ENCODE peak calls at places on chromosomes 2 and 18, in five cellular contexts. S is amniotic stem cell; I is activated T-helper 1 cell treated with anti-CD3 and anti-CD28 coated beads, Interleukin-12 subunit alpha, Interleukin-12 subunit beta, Interleukin-2, Interleukin-4 antibody, amounts not matched to agents 30 ng/mL and 10 ng/mL and 1 ng/mL, durations not matched to agents 14 hours and 24 hours and 36 hours; C is nephron progenitor cell; Q is NCI-H2081. A is an unnamed sample.

GRCh38 chr2:71226965-71227560 is at the start of gene PAIP2B:
- DNase-seq in S (peak), Q (peak), C (peak), I (peak), A (peak)

GRCh38 chr2:47038656-47039501 is 116.2 kb downstream of the STPG4 start:
- DNase-seq in I (peak), C (no peak), Q (no peak), S (no peak), A (no peak)

GRCh38 chr2:219331560-219332213 is 857 bp downstream of the RESP18 start:
- DNase-seq in C (peak), I (peak), S (no peak), Q (no peak), A (no peak)

GRCh38 chr2:179233626-179234430 is 30.8 kb downstream of the SESTD1 start:
- DNase-seq in I (no peak), C (no peak), S (no peak), Q (no peak), A (no peak)

GRCh38 chr18:21441670-21442069 is 158.8 kb downstream of the ESCO1 start:
- DNase-seq in I (no peak), C (no peak), Q (no peak), S (no peak), A (no peak)

GRCh38 chr18:59264136-59264571 is 9.1 kb downstream of the RAX start:
- DNase-seq in S (no peak), I (no peak), Q (no peak), C (no peak), A (no peak)

GRCh38 chr2:237258146-237258545 is 155.8 kb downstream of the COL6A3 start:
- DNase-seq in Q (no peak), I (no peak), S (no peak), C (no peak), A (peak)

GRCh38 chr18:50722311-50722710 is 97.5 kb downstream of the MRO start:
- DNase-seq in Q (no peak), S (no peak), I (no peak), C (no peak), A (no peak)

GRCh38 chr2:20573611-20574422 is 77.1 kb downstream of the HS1BP3 start:
- DNase-seq in S (no peak), Q (no peak), I (no peak), C (no peak), A (peak)

A was measured in BE2C.